ENCODE peak calls at places on chromosomes 4 and X, in eight cellular contexts. One of them, this sample, is unnamed.

GRCh38 chr4:118683513-118683912 is 1.7 kb upstream of the METTL14 start:
- DNase-seq in neural crest cell: no peak
- DNase-seq in NCI-H1436: no peak
- DNase-seq in globus pallidus: no peak
- DNase-seq in DMS153: peak; percentile 4
- DNase-seq in activated naive CD8-positive, alpha-beta T cell treated with anti-CD3 and anti-CD28 coated beads, Interleukin-2, amount 50 U/mL, for 24 hours: no peak
- DNase-seq in stomach: no peak
- DNase-seq in progenitor cell of endocrine pancreas: no peak
- DNase-seq in this sample: no peak

GRCh38 chr4:153577053-153577452 is 107.0 kb upstream of the TLR2 start:
- DNase-seq in neural crest cell: no peak
- DNase-seq in NCI-H1436: no peak
- DNase-seq in globus pallidus: no peak
- DNase-seq in DMS153: no peak
- DNase-seq in activated naive CD8-positive, alpha-beta T cell treated with anti-CD3 and anti-CD28 coated beads, Interleukin-2, amount 50 U/mL, for 24 hours: no peak
- DNase-seq in stomach: no peak
- DNase-seq in progenitor cell of endocrine pancreas: no peak
- DNase-seq in this sample: no peak

GRCh38 chr4:91099666-91100065 is 972.5 kb downstream of the CCSER1 start:
- DNase-seq in neural crest cell: no peak
- DNase-seq in NCI-H1436: no peak
- DNase-seq in globus pallidus: no peak
- DNase-seq in DMS153: no peak
- DNase-seq in activated naive CD8-positive, alpha-beta T cell treated with anti-CD3 and anti-CD28 coated beads, Interleukin-2, amount 50 U/mL, for 24 hours: no peak
- DNase-seq in stomach: no peak
- DNase-seq in progenitor cell of endocrine pancreas: no peak
- DNase-seq in this sample: no peak

GRCh38 chrX:105650577-105650976 is 171.8 kb upstream of the NRK start:
- DNase-seq in neural crest cell: no peak
- DNase-seq in NCI-H1436: no peak
- DNase-seq in globus pallidus: no peak
- DNase-seq in DMS153: no peak
- DNase-seq in activated naive CD8-positive, alpha-beta T cell treated with anti-CD3 and anti-CD28 coated beads, Interleukin-2, amount 50 U/mL, for 24 hours: no peak
- DNase-seq in stomach: no peak
- DNase-seq in progenitor cell of endocrine pancreas: no peak
- DNase-seq in this sample: no peak

GRCh38 chrX:47216393-47216925 is 2.0 kb upstream of the CDK16 start:
- DNase-seq in neural crest cell: no peak
- DNase-seq in NCI-H1436: no peak
- DNase-seq in globus pallidus: no peak
- DNase-seq in DMS153: no peak
- DNase-seq in activated naive CD8-positive, alpha-beta T cell treated with anti-CD3 and anti-CD28 coated beads, Interleukin-2, amount 50 U/mL, for 24 hours: no peak
- DNase-seq in stomach: no peak
- DNase-seq in progenitor cell of endocrine pancreas: no peak
- DNase-seq in this sample: no peak

GRCh38 chr4:14877246-14878220 is 124.7 kb upstream of the CPEB2 start:
- DNase-seq in neural crest cell: no peak
- DNase-seq in NCI-H1436: no peak
- DNase-seq in globus pallidus: no peak
- DNase-seq in DMS153: no peak
- DNase-seq in activated naive CD8-positive, alpha-beta T cell treated with anti-CD3 and anti-CD28 coated beads, Interleukin-2, amount 50 U/mL, for 24 hours: no peak
- DNase-seq in stomach: peak; percentile 56
- DNase-seq in progenitor cell of endocrine pancreas: no peak
- DNase-seq in this sample: no peak

GRCh38 chrX:71103110-71103983 is 3.2 kb downstream of the CXorf65 start:
- DNase-seq in neural crest cell: peak; percentile 31
- DNase-seq in NCI-H1436: peak; percentile 82
- DNase-seq in globus pallidus: no peak
- DNase-seq in DMS153: no peak
- DNase-seq in activated naive CD8-positive, alpha-beta T cell treated with anti-CD3 and anti-CD28 coated beads, Interleukin-2, amount 50 U/mL, for 24 hours: peak; percentile 74
- DNase-seq in stomach: peak; percentile 34
- DNase-seq in progenitor cell of endocrine pancreas: no peak
- DNase-seq in this sample: peak; percentile 87

GRCh38 chr4:68079918-68080317 is 49.8 kb downstream of the TMPRSS11F start:
- DNase-seq in neural crest cell: no peak
- DNase-seq in NCI-H1436: no peak
- DNase-seq in globus pallidus: no peak
- DNase-seq in DMS153: peak; percentile 0
- DNase-seq in activated naive CD8-positive, alpha-beta T cell treated with anti-CD3 and anti-CD28 coated beads, Interleukin-2, amount 50 U/mL, for 24 hours: no peak
- DNase-seq in stomach: no peak
- DNase-seq in progenitor cell of endocrine pancreas: no peak
- DNase-seq in this sample: no peak

GRCh38 chr4:75499900-75500299 is 14.3 kb downstream of the RCHY1 start:
- DNase-seq in neural crest cell: no peak
- DNase-seq in NCI-H1436: no peak
- DNase-seq in globus pallidus: no peak
- DNase-seq in DMS153: no peak
- DNase-seq in activated naive CD8-positive, alpha-beta T cell treated with anti-CD3 and anti-CD28 coated beads, Interleukin-2, amount 50 U/mL, for 24 hours: no peak
- DNase-seq in stomach: no peak
- DNase-seq in progenitor cell of endocrine pancreas: no peak
- DNase-seq in this sample: no peak

GRCh38 chr4:110344165-110344564 is 131.8 kb upstream of the ENPEP start:
- DNase-seq in neural crest cell: no peak
- DNase-seq in NCI-H1436: no peak
- DNase-seq in globus pallidus: no peak
- DNase-seq in DMS153: no peak
- DNase-seq in activated naive CD8-positive, alpha-beta T cell treated with anti-CD3 and anti-CD28 coated beads, Interleukin-2, amount 50 U/mL, for 24 hours: no peak
- DNase-seq in stomach: no peak
- DNase-seq in progenitor cell of endocrine pancreas: no peak
- DNase-seq in this sample: no peak

GRCh38 chr4:122522944-122523343 is 66.4 kb upstream of the IL2 start:
- DNase-seq in neural crest cell: no peak
- DNase-seq in NCI-H1436: no peak
- DNase-seq in globus pallidus: no peak
- DNase-seq in DMS153: no peak
- DNase-seq in activated naive CD8-positive, alpha-beta T cell treated with anti-CD3 and anti-CD28 coated beads, Interleukin-2, amount 50 U/mL, for 24 hours: no peak
- DNase-seq in stomach: no peak
- DNase-seq in progenitor cell of endocrine pancreas: no peak
- DNase-seq in this sample: no peak

GRCh38 chr4:123380728-123381716 is 15.6 kb upstream of the SPRY1 start:
- DNase-seq in neural crest cell: no peak
- DNase-seq in NCI-H1436: no peak
- DNase-seq in globus pallidus: no peak
- DNase-seq in DMS153: no peak
- DNase-seq in activated naive CD8-positive, alpha-beta T cell treated with anti-CD3 and anti-CD28 coated beads, Interleukin-2, amount 50 U/mL, for 24 hours: no peak
- DNase-seq in stomach: no peak
- DNase-seq in progenitor cell of endocrine pancreas: no peak
- DNase-seq in this sample: no peak

GRCh38 chrX:38561126-38561868 is at the start of gene TSPAN7:
- DNase-seq in neural crest cell: peak; percentile 69
- DNase-seq in NCI-H1436: peak; percentile 57
- DNase-seq in globus pallidus: peak; percentile 69
- DNase-seq in DMS153: peak; percentile 38
- DNase-seq in activated naive CD8-positive, alpha-beta T cell treated with anti-CD3 and anti-CD28 coated beads, Interleukin-2, amount 50 U/mL, for 24 hours: peak; percentile 79
- DNase-seq in stomach: peak; percentile 86
- DNase-seq in progenitor cell of endocrine pancreas: peak; percentile 67
- DNase-seq in this sample: peak; percentile 78

GRCh38 chr4:182042945-182043344 is 200.3 kb upstream of the TENM3 start:
- DNase-seq in neural crest cell: no peak
- DNase-seq in NCI-H1436: no peak
- DNase-seq in globus pallidus: no peak
- DNase-seq in DMS153: no peak
- DNase-seq in activated naive CD8-positive, alpha-beta T cell treated with anti-CD3 and anti-CD28 coated beads, Interleukin-2, amount 50 U/mL, for 24 hours: no peak
- DNase-seq in stomach: no peak
- DNase-seq in progenitor cell of endocrine pancreas: no peak
- DNase-seq in this sample: no peak

GRCh38 chr4:23728393-23728792 is 161.5 kb downstream of the PPARGC1A start:
- DNase-seq in neural crest cell: no peak
- DNase-seq in NCI-H1436: no peak
- DNase-seq in globus pallidus: no peak
- DNase-seq in DMS153: no peak
- DNase-seq in activated naive CD8-positive, alpha-beta T cell treated with anti-CD3 and anti-CD28 coated beads, Interleukin-2, amount 50 U/mL, for 24 hours: no peak
- DNase-seq in stomach: no peak
- DNase-seq in progenitor cell of endocrine pancreas: no peak
- DNase-seq in this sample: peak; percentile 58

GRCh38 chr4:117134386-117134785 is 49.0 kb upstream of the TRAM1L1 start:
- DNase-seq in neural crest cell: no peak
- DNase-seq in NCI-H1436: no peak
- DNase-seq in globus pallidus: peak; percentile 77
- DNase-seq in DMS153: peak; percentile 3
- DNase-seq in activated naive CD8-positive, alpha-beta T cell treated with anti-CD3 and anti-CD28 coated beads, Interleukin-2, amount 50 U/mL, for 24 hours: no peak
- DNase-seq in stomach: no peak
- DNase-seq in progenitor cell of endocrine pancreas: no peak
- DNase-seq in this sample: peak; percentile 61

GRCh38 chr4:6942238-6942800 is 32.7 kb downstream of the TBC1D14 start:
- DNase-seq in neural crest cell: no peak
- DNase-seq in NCI-H1436: no peak
- DNase-seq in globus pallidus: peak; percentile 50
- DNase-seq in DMS153: no peak
- DNase-seq in activated naive CD8-positive, alpha-beta T cell treated with anti-CD3 and anti-CD28 coated beads, Interleukin-2, amount 50 U/mL, for 24 hours: no peak
- DNase-seq in stomach: no peak
- DNase-seq in progenitor cell of endocrine pancreas: no peak
- DNase-seq in this sample: peak; percentile 82

GRCh38 chrX:49284212-49284611 is 14.6 kb downstream of the PPP1R3F start:
- DNase-seq in neural crest cell: no peak
- DNase-seq in NCI-H1436: no peak
- DNase-seq in globus pallidus: no peak
- DNase-seq in DMS153: no peak
- DNase-seq in activated naive CD8-positive, alpha-beta T cell treated with anti-CD3 and anti-CD28 coated beads, Interleukin-2, amount 50 U/mL, for 24 hours: no peak
- DNase-seq in stomach: no peak
- DNase-seq in progenitor cell of endocrine pancreas: no peak
- DNase-seq in this sample: no peak

GRCh38 chr4:2696423-2696822 is 59.7 kb downstream of the TNIP2 start:
- DNase-seq in neural crest cell: no peak
- DNase-seq in NCI-H1436: no peak
- DNase-seq in globus pallidus: no peak
- DNase-seq in DMS153: no peak
- DNase-seq in activated naive CD8-positive, alpha-beta T cell treated with anti-CD3 and anti-CD28 coated beads, Interleukin-2, amount 50 U/mL, for 24 hours: no peak
- DNase-seq in stomach: no peak
- DNase-seq in progenitor cell of endocrine pancreas: no peak
- DNase-seq in this sample: no peak

GRCh38 chr4:75939890-75940691 is 722 bp downstream of the NAAA start:
- DNase-seq in neural crest cell: peak; percentile 39
- DNase-seq in NCI-H1436: peak; percentile 28
- DNase-seq in globus pallidus: peak; percentile 43
- DNase-seq in DMS153: peak; percentile 20
- DNase-seq in activated naive CD8-positive, alpha-beta T cell treated with anti-CD3 and anti-CD28 coated beads, Interleukin-2, amount 50 U/mL, for 24 hours: peak; percentile 78
- DNase-seq in stomach: peak; percentile 71
- DNase-seq in progenitor cell of endocrine pancreas: peak; percentile 36
- DNase-seq in this sample: peak; percentile 76

GRCh38 chr4:141220271-141220654 is 432 bp upstream of the ZNF330 start:
- DNase-seq in neural crest cell: peak; percentile 1
- DNase-seq in NCI-H1436: no peak
- DNase-seq in globus pallidus: no peak
- DNase-seq in DMS153: no peak
- DNase-seq in activated naive CD8-positive, alpha-beta T cell treated with anti-CD3 and anti-CD28 coated beads, Interleukin-2, amount 50 U/mL, for 24 hours: no peak
- DNase-seq in stomach: no peak
- DNase-seq in progenitor cell of endocrine pancreas: no peak
- DNase-seq in this sample: no peak

GRCh38 chr4:80875642-80876041 is 154.9 kb upstream of the BMP3 start:
- DNase-seq in neural crest cell: no peak
- DNase-seq in NCI-H1436: no peak
- DNase-seq in globus pallidus: no peak
- DNase-seq in DMS153: no peak
- DNase-seq in activated naive CD8-positive, alpha-beta T cell treated with anti-CD3 and anti-CD28 coated beads, Interleukin-2, amount 50 U/mL, for 24 hours: no peak
- DNase-seq in stomach: no peak
- DNase-seq in progenitor cell of endocrine pancreas: no peak
- DNase-seq in this sample: no peak

GRCh38 chr4:88277711-88278025 is 6.7 kb downstream of the PPM1K start:
- DNase-seq in neural crest cell: no peak
- DNase-seq in NCI-H1436: peak; percentile 30
- DNase-seq in globus pallidus: no peak
- DNase-seq in DMS153: no peak
- DNase-seq in activated naive CD8-positive, alpha-beta T cell treated with anti-CD3 and anti-CD28 coated beads, Interleukin-2, amount 50 U/mL, for 24 hours: no peak
- DNase-seq in stomach: no peak
- DNase-seq in progenitor cell of endocrine pancreas: no peak
- DNase-seq in this sample: no peak

GRCh38 chr4:5638316-5638715 is 70.0 kb downstream of the EVC2 start:
- DNase-seq in neural crest cell: no peak
- DNase-seq in NCI-H1436: no peak
- DNase-seq in globus pallidus: no peak
- DNase-seq in DMS153: no peak
- DNase-seq in activated naive CD8-positive, alpha-beta T cell treated with anti-CD3 and anti-CD28 coated beads, Interleukin-2, amount 50 U/mL, for 24 hours: no peak
- DNase-seq in stomach: no peak
- DNase-seq in progenitor cell of endocrine pancreas: no peak
- DNase-seq in this sample: peak; percentile 62

GRCh38 chr4:6257243-6258025 is 12.2 kb upstream of the WFS1 start:
- DNase-seq in neural crest cell: no peak
- DNase-seq in NCI-H1436: no peak
- DNase-seq in globus pallidus: no peak
- DNase-seq in DMS153: peak; percentile 4
- DNase-seq in activated naive CD8-positive, alpha-beta T cell treated with anti-CD3 and anti-CD28 coated beads, Interleukin-2, amount 50 U/mL, for 24 hours: no peak
- DNase-seq in stomach: no peak
- DNase-seq in progenitor cell of endocrine pancreas: no peak
- DNase-seq in this sample: peak; percentile 90

GRCh38 chr4:26346203-26346620 is 25.4 kb downstream of the RBPJ start:
- DNase-seq in neural crest cell: no peak
- DNase-seq in NCI-H1436: no peak
- DNase-seq in globus pallidus: no peak
- DNase-seq in DMS153: no peak
- DNase-seq in activated naive CD8-positive, alpha-beta T cell treated with anti-CD3 and anti-CD28 coated beads, Interleukin-2, amount 50 U/mL, for 24 hours: no peak
- DNase-seq in stomach: peak; percentile 40
- DNase-seq in progenitor cell of endocrine pancreas: no peak
- DNase-seq in this sample: no peak

GRCh38 chr4:128606173-128606572 is 203.3 kb upstream of the JADE1 start:
- DNase-seq in neural crest cell: no peak
- DNase-seq in NCI-H1436: no peak
- DNase-seq in globus pallidus: no peak
- DNase-seq in DMS153: no peak
- DNase-seq in activated naive CD8-positive, alpha-beta T cell treated with anti-CD3 and anti-CD28 coated beads, Interleukin-2, amount 50 U/mL, for 24 hours: no peak
- DNase-seq in stomach: no peak
- DNase-seq in progenitor cell of endocrine pancreas: no peak
- DNase-seq in this sample: no peak

GRCh38 chr4:15562114-15562513 is 92.4 kb downstream of the CC2D2A start:
- DNase-seq in neural crest cell: no peak
- DNase-seq in NCI-H1436: no peak
- DNase-seq in globus pallidus: peak; percentile 79
- DNase-seq in DMS153: no peak
- DNase-seq in activated naive CD8-positive, alpha-beta T cell treated with anti-CD3 and anti-CD28 coated beads, Interleukin-2, amount 50 U/mL, for 24 hours: no peak
- DNase-seq in stomach: no peak
- DNase-seq in progenitor cell of endocrine pancreas: no peak
- DNase-seq in this sample: peak; percentile 71

This sample was measured in islet precursor cell.